ENCODE peak calls at places on chromosome 12, in five cellular contexts. O, M, Y, B and L are unnamed samples.

GRCh38 chr12:13436696-13437391 is 240.3 kb downstream of the EMP1 start:
- DNase-seq in O (no peak), M (no peak), Y (peak), B (no peak), L (no peak)

GRCh38 chr12:26030371-26030770 is 71.9 kb downstream of the RASSF8 start:
- DNase-seq in O (no peak), M (no peak), Y (no peak), B (no peak), L (no peak)

GRCh38 chr12:52036587-52037171 is 14.6 kb upstream of the NR4A1 start:
- DNase-seq in O (peak), M (peak), Y (peak), B (peak), L (peak)

GRCh38 chr12:108482717-108483212 is 32.3 kb upstream of the FICD start:
- DNase-seq in O (no peak), M (no peak), Y (no peak), B (no peak), L (no peak)

GRCh38 chr12:583251-583869 is 79.9 kb downstream of the NINJ2 start:
- DNase-seq in O (no peak), M (no peak), Y (no peak), B (no peak), L (no peak)

GRCh38 chr12:48276621-48277020 is 73.5 kb upstream of the OR10AD1 start:
- DNase-seq in O (no peak), M (no peak), Y (no peak), B (no peak), L (no peak)

GRCh38 chr12:125744201-125744600 is 679.0 kb downstream of the AACS start:
- DNase-seq in O (no peak), M (no peak), Y (no peak), B (no peak), L (no peak)

GRCh38 chr12:41944241-41944640 is 200.4 kb downstream of the GXYLT1 start:
- DNase-seq in O (no peak), M (no peak), Y (no peak), B (no peak), L (no peak)

GRCh38 chr12:130087222-130087621 is 75.0 kb upstream of the FZD10 start:
- DNase-seq in O (no peak), M (no peak), Y (no peak), B (no peak), L (no peak)

GRCh38 chr12:63066782-63067181 is 84.2 kb downstream of the AVPR1A start:
- DNase-seq in O (no peak), M (no peak), Y (no peak), B (no peak), L (no peak)
- TF ChIP-seq CTCF in O (no peak), M (no peak), Y (no peak), B (no peak), L (no peak)

DNA sequence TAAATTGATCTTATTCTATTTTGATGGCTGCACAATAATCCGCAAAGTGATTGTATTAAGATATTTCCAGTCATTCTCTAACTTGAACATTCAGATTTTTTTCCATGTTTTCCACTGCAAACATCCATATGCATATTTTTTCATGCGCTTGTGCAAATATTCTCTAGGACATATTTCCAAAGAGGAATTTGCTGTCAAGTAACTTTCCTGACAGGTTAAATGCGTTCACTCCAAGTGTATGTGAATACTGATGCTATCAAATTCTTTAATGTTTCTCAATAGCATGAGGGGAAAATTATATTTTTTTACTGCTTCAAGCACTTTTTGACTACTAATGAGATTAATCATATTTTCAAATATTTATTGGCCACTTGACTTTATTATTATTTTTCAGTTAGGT is 135.3 kb upstream of the LGR5 start:
- DNase-seq in O (no peak), M (no peak), Y (no peak), B (no peak), L (no peak)
- H3K27ac ChIP-seq in O (no peak), M (no peak), Y (no peak), B (no peak), L (no peak)

DNA sequence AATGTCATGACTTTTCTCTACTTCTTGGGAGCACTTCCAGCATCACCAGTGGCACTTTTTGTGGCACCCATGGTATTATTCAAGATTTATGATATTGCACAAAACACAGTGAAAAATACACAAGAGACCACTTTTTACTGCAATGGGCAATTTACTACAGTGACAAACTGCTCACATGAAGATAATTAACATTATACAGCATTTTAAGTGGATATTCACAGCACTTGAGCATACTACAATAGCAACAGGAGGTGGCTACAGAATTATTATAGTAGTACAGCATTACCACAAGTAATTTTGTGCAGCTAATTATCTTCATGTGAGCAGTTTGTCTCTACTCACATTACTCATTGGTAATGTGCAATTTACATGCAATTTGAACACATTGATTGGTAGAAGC is 18.3 kb downstream of the IL26 start:
- DNase-seq in O (no peak), M (no peak), Y (no peak), B (no peak), L (no peak)
- H3K4me3 ChIP-seq in O (no peak), M (no peak), Y (no peak), B (no peak), L (no peak)

DNA sequence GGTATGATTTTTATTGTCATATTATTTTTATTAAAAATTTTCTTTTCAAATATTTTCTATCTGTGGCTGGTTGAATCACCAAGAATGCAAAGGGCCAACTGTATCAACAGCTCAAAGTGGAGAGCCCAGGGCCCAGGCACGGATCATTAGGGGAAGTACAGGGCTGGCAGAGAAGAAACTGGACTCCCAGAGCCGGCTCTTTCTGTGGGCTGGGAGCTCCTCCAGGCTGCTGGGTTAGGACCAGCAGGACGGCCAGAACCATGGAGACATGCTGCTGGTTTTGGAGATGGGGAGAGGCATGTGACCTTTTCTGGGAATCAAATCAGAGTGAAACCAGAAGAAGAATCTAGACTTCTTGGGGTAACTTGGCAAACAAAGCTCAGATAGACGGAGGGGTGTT is 220.5 kb downstream of the CACNA1C start:
- DNase-seq in O (no peak), M (peak), Y (no peak), B (no peak), L (no peak)
- TF ChIP-seq CTCF in O (no peak), M (peak), Y (no peak), B (peak), L (no peak)

GRCh38 chr12:24356189-24356708 is 406.8 kb upstream of the SOX5 start:
- DNase-seq in O (no peak), M (no peak), Y (no peak), B (no peak), L (no peak)

GRCh38 chr12:24349051-24349780 is 399.7 kb upstream of the SOX5 start:
- DNase-seq in O (no peak), M (no peak), Y (no peak), B (no peak), L (no peak)

GRCh38 chr12:24352363-24352762 is 402.9 kb upstream of the SOX5 start:
- DNase-seq in O (no peak), M (no peak), Y (no peak), B (no peak), L (no peak)
- H3K27ac ChIP-seq in O (no peak), M (no peak), Y (no peak), B (no peak), L (no peak)

GRCh38 chr12:16006752-16007151 is 95.6 kb downstream of the DERA start:
- DNase-seq in O (no peak), M (no peak), Y (no peak), B (no peak), L (no peak)

GRCh38 chr12:16008442-16008841 is 97.3 kb downstream of the DERA start:
- DNase-seq in O (no peak), M (no peak), Y (no peak), B (no peak), L (no peak)

GRCh38 chr12:16016748-16017147 is 105.6 kb downstream of the DERA start:
- DNase-seq in O (no peak), M (no peak), Y (no peak), B (no peak), L (no peak)

GRCh38 chr12:16012086-16012485 is 101.0 kb downstream of the DERA start:
- DNase-seq in O (no peak), M (peak), Y (no peak), B (no peak), L (peak)
- H3K4me3 ChIP-seq in O (no peak), M (no peak), Y (no peak), B (no peak), L (no peak)